ENCODE peak calls at places on chromosomes 5 and 9, in six cellular contexts. H is tibial nerve, N is Peyer's patch, X is body of pancreas, O is A549, V is transverse colon. T is an unnamed sample.

GRCh38 chr5:59066367-59067163 is 483.7 kb downstream of the RAB3C start:
- DNase-seq in N (no peak), H (no peak), X (no peak), V (no peak), O (no peak), T (peak; percentile 61)

GRCh38 chr9:128120061-128120740 is 7.3 kb downstream of the PTGES2 start:
- DNase-seq in O (no peak), X (peak; percentile 18), H (no peak), N (peak; percentile 42), V (peak; percentile 8), T (no peak)

GRCh38 chr9:77735515-77735914 is 87.4 kb upstream of the GNA14 start:
- DNase-seq in V (no peak), X (no peak), O (no peak), N (no peak), H (no peak), T (no peak)

GRCh38 chr5:141519605-141520288 is 30.9 kb downstream of the PCDHGC5 start:
- DNase-seq in V (no peak), H (no peak), N (no peak), X (no peak), O (no peak), T (no peak)

GRCh38 chr5:14399054-14399657 is 182.4 kb upstream of the OTULINL start:
- DNase-seq in V (no peak), H (no peak), O (peak; percentile 53), N (no peak), X (no peak), T (peak; percentile 77)

GRCh38 chr5:72624641-72625236 is 117.5 kb upstream of the ZNF366 start:
- DNase-seq in O (no peak), X (no peak), N (no peak), H (no peak), V (no peak), T (no peak)

GRCh38 chr9:92734931-92735906 is 29.4 kb downstream of the BICD2 start:
- DNase-seq in O (no peak), H (no peak), V (no peak), X (no peak), N (no peak), T (no peak)

GRCh38 chr5:54990751-54991349 is 5.5 kb upstream of the ESM1 start:
- DNase-seq in V (no peak), H (no peak), O (no peak), X (no peak), N (no peak), T (peak; percentile 32)

GRCh38 chr5:122586351-122586750 is 188.5 kb upstream of the SNX2 start:
- DNase-seq in O (no peak), V (no peak), H (no peak), X (no peak), N (no peak), T (no peak)

GRCh38 chr5:219492-219891 is 1.4 kb downstream of the SDHA start:
- DNase-seq in O (no peak), V (no peak), X (no peak), N (peak; percentile 53), H (no peak), T (peak; percentile 40)

GRCh38 chr9:70615566-70616138 is 201.2 kb upstream of the KLF9 start:
- DNase-seq in X (no peak), O (no peak), V (no peak), N (no peak), H (no peak), T (no peak)

GRCh38 chr5:157342822-157343402 is 77.0 kb downstream of the CYFIP2 start:
- DNase-seq in O (peak; percentile 71), V (peak; percentile 22), N (no peak), H (no peak), X (peak; percentile 34), T (peak; percentile 30)

GRCh38 chr5:95862636-95863382 is 40.3 kb upstream of the GLRX start:
- DNase-seq in N (no peak), O (no peak), V (no peak), H (no peak), X (no peak), T (no peak)

GRCh38 chr9:35000535-35001284 is 11.2 kb downstream of the DNAJB5 start:
- DNase-seq in H (no peak), V (no peak), N (no peak), X (no peak), O (no peak), T (no peak)

GRCh38 chr9:120926397-120926928 is at the start of gene TRAF1:
- DNase-seq in V (no peak), H (no peak), N (no peak), X (no peak), O (no peak), T (no peak)

GRCh38 chr9:130333041-130334040 is 67.8 kb downstream of the HMCN2 start:
- DNase-seq in N (no peak), O (no peak), H (no peak), X (no peak), V (no peak), T (peak; percentile 33)

GRCh38 chr5:14267166-14267838 is 124.2 kb downstream of the TRIO start:
- DNase-seq in O (no peak), H (no peak), N (no peak), V (no peak), X (no peak), T (peak; percentile 62)

GRCh38 chr9:84402517-84402916 is 62.0 kb upstream of the SLC28A3 start:
- DNase-seq in H (no peak), O (no peak), X (no peak), N (no peak), V (no peak), T (peak; percentile 74)

GRCh38 chr9:126613656-126614055 is at the start of gene LMX1B:
- DNase-seq in H (no peak), X (peak; percentile 41), N (peak; percentile 50), O (peak; percentile 89), V (peak; percentile 22), T (peak; percentile 63)

GRCh38 chr5:157611571-157612067 is 36.0 kb upstream of the ADAM19 start:
- DNase-seq in X (no peak), N (no peak), V (no peak), O (no peak), H (no peak), T (no peak)

GRCh38 chr5:80141681-80142080 is 106.5 kb downstream of the THBS4 start:
- DNase-seq in X (no peak), O (no peak), H (no peak), N (no peak), V (no peak), T (no peak)

GRCh38 chr9:74006935-74007334 is 490.2 kb upstream of the RORB start:
- DNase-seq in V (no peak), O (no peak), H (no peak), N (no peak), X (no peak), T (no peak)

GRCh38 chr9:26856413-26857032 is 36.1 kb downstream of the CAAP1 start:
- DNase-seq in X (no peak), O (peak; percentile 21), H (no peak), V (peak; percentile 21), N (no peak), T (peak; percentile 66)

GRCh38 chr5:68277427-68277826 is 61.9 kb downstream of the PIK3R1 start:
- DNase-seq in O (no peak), X (no peak), N (no peak), H (no peak), V (no peak), T (no peak)

GRCh38 chr5:34970552-34970951 is 41.2 kb downstream of the DNAJC21 start:
- DNase-seq in N (no peak), H (no peak), O (no peak), V (no peak), X (no peak), T (no peak)

GRCh38 chr9:19689324-19690087 is 99.3 kb downstream of the SLC24A2 start:
- DNase-seq in X (no peak), N (no peak), O (no peak), H (no peak), V (no peak), T (peak; percentile 36)

GRCh38 chr5:172266071-172266675 is 17.4 kb downstream of the UBTD2 start:
- DNase-seq in X (no peak), V (no peak), N (no peak), O (no peak), H (no peak), T (no peak)

GRCh38 chr5:8500426-8500825 is 631.5 kb downstream of the MTRR start:
- DNase-seq in X (no peak), H (no peak), V (no peak), N (no peak), O (no peak), T (no peak)

GRCh38 chr5:142779163-142779562 is 9.0 kb downstream of the ARHGAP26 start:
- DNase-seq in N (no peak), V (no peak), X (no peak), O (no peak), H (no peak), T (peak; percentile 78)

DNA sequence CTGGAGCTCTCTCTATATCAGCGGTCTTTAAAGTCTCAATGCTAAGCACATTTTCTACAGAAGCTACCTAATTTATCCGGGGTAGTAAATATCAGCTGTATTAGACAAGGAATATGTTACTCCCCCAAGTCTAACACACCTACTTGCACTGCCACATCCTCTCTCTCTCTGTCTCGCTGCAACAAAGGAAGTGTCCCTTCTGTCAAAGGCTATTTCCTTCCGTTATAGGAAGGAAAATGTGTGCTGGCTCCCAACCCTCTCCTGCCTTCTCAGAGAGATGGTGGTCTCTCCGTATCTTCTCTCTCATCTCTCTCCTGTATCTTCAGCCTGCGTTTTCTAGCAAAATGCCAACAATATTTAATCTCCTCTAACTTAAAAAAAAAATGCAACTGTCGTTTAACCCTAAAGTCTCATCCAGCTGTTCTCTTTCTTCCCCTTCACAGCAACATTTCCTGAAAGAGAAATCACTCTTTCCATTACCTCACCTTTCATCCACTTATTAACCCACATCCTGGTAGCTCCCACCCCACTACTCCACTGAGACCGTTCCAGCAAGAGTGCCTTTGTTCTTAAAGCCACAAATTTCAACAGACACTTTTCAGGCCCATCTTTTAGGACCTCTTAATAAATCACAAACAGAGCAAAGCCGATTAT is 2.3 kb downstream of the TTF1 start:
- DNase-seq in O (no peak), H (no peak), V (no peak), N (no peak), X (no peak), T (peak; percentile 80)
- H3K9me3 ChIP-seq in O (no peaks in the 10 kb centered on the region), H (no peaks in the 10 kb centered on the region), V (no peaks in the 10 kb centered on the region), N (no peaks in the 10 kb centered on the region), X (no peaks in the 10 kb centered on the region), T (no peaks in the 10 kb centered on the region)

GRCh38 chr9:137543237-137543963 is 6.8 kb downstream of the PNPLA7 start:
- DNase-seq in V (no peak), N (no peak), H (no peak), X (no peak), O (no peak), T (no peak)
- H3K9me3 ChIP-seq in V (no peaks in the 10 kb centered on the region), N (no peaks in the 10 kb centered on the region), H (no peaks in the 10 kb centered on the region), X (no peaks in the 10 kb centered on the region), O (no peaks in the 10 kb centered on the region), T (no peaks in the 10 kb centered on the region)

GRCh38 chr5:18119156-18119785 is 485.0 kb downstream of the TAF11L14 start:
- DNase-seq in N (no peak), O (no peak), V (no peak), X (no peak), H (no peak), T (no peak)

GRCh38 chr5:18112066-18112465 is 477.8 kb downstream of the TAF11L14 start:
- DNase-seq in N (no peak), X (no peak), V (no peak), O (no peak), H (no peak), T (no peak)

GRCh38 chr5:18113724-18114123 is 479.5 kb downstream of the TAF11L14 start:
- DNase-seq in O (no peak), X (no peak), H (no peak), V (no peak), N (no peak), T (peak; percentile 0)

GRCh38 chr5:18114161-18114802 is 480.0 kb downstream of the TAF11L14 start:
- DNase-seq in X (no peak), H (no peak), V (no peak), O (no peak), N (no peak), T (no peak)
- H3K9me3 ChIP-seq in X (no peaks in the 10 kb centered on the region), H (no peaks in the 10 kb centered on the region), V (no peaks in the 10 kb centered on the region), O (no peaks in the 10 kb centered on the region), N (no peaks in the 10 kb centered on the region), T (no peaks in the 10 kb centered on the region)

GRCh38 chr5:4487581-4487980 is 652.5 kb upstream of the ADAMTS16 start:
- DNase-seq in H (no peak), N (no peak), O (no peak), X (no peak), V (no peak), T (no peak)
- H3K9me3 ChIP-seq in H (no peaks in the 10 kb centered on the region), N (no peaks in the 10 kb centered on the region), O (no peaks in the 10 kb centered on the region), X (no peaks in the 10 kb centered on the region), V (peaks cover 3% of the 10 kb centered on the region), T (no peaks in the 10 kb centered on the region)